ENCODE peak calls at places on chromosomes 3 and 15, in four cellular contexts. N is upper lobe of right lung, I is GM12864, O is SW480. F is an unnamed sample.
A peak's percentile ranks its signal among the peaks of the same experiment; 100 is the strongest.

GRCh38 chr3:95356764-95357501 is 1294.1 kb downstream of the NSUN3 start:
- DNase-seq in O (no peak), N (no peak), I (no peak), F (no peak)

GRCh38 chr3:9727041-9727595 is 4.4 kb upstream of the BRPF1 start:
- DNase-seq in I (no peak), N (no peak), O (peak; percentile 69), F (no peak)

GRCh38 chr15:95162069-95162468 is 930.7 kb downstream of the MCTP2 start:
- DNase-seq in N (no peak), I (no peak), O (no peak), F (no peak)

GRCh38 chr3:64687381-64687780 is 419 bp downstream of the ADAMTS9 start:
- DNase-seq in O (peak; percentile 2), I (no peak), N (no peak), F (no peak)

GRCh38 chr3:52004158-52004787 is 8.6 kb upstream of the RPL29 start:
- DNase-seq in N (no peak), I (no peak), O (no peak), F (no peak)

GRCh38 chr3:47347217-47347801 is 33.5 kb upstream of the PTPN23 start:
- DNase-seq in I (peak; percentile 51), N (no peak), O (peak; percentile 9), F (peak; percentile 78)

GRCh38 chr3:171365489-171365888 is 94.7 kb downstream of the TNIK start:
- DNase-seq in I (no peak), O (no peak), N (no peak), F (no peak)

GRCh38 chr3:135929670-135930069 is 35.9 kb upstream of the PPP2R3A start:
- DNase-seq in O (no peak), N (no peak), I (no peak), F (peak; percentile 70)

GRCh38 chr15:89360294-89360971 is 25.8 kb upstream of the POLG start:
- DNase-seq in O (no peak), N (no peak), I (no peak), F (no peak)

GRCh38 chr3:114127517-114127916 is 51.3 kb downstream of the DRD3 start:
- DNase-seq in N (no peak), I (no peak), O (no peak), F (no peak)

GRCh38 chr3:49718419-49719213 is 868 bp downstream of the AMIGO3 start:
- DNase-seq in O (no peak), N (peak; percentile 74), I (no peak), F (no peak)

GRCh38 chr3:32934150-32934742 is 17.2 kb upstream of the CCR4 start:
- DNase-seq in N (peak; percentile 9), O (no peak), I (no peak), F (no peak)

GRCh38 chr3:137012097-137012501 is 54.3 kb downstream of the IL20RB start:
- DNase-seq in N (no peak), O (no peak), I (no peak), F (peak; percentile 83)

GRCh38 chr3:106839576-106840280 is 537.5 kb upstream of the CCDC54 start:
- DNase-seq in N (no peak), I (no peak), O (no peak), F (peak; percentile 74)

GRCh38 chr15:55835866-55836265 is 92.9 kb upstream of the PRTG start:
- DNase-seq in N (no peak), O (no peak), I (no peak), F (no peak)

GRCh38 chr3:130892759-130893239 is 1.1 kb upstream of the ATP2C1 start:
- DNase-seq in N (no peak), I (peak; percentile 63), O (peak; percentile 79), F (peak; percentile 74)

GRCh38 chr3:184229424-184230080 is at the start of gene VWA5B2:
- DNase-seq in I (no peak), O (peak; percentile 81), N (peak; percentile 81), F (no peak)

GRCh38 chr3:150740733-150741496 is 22.1 kb downstream of the SIAH2 start:
- DNase-seq in O (no peak), I (no peak), N (no peak), F (no peak)

GRCh38 chr15:63041982-63042878 is at the start of gene TPM1:
- DNase-seq in N (peak; percentile 85), I (no peak), O (peak; percentile 21), F (peak; percentile 82)

GRCh38 chr3:47571391-47572165 is 7.1 kb downstream of the CSPG5 start:
- DNase-seq in O (no peak), I (no peak), N (no peak), F (no peak)

GRCh38 chr15:70264014-70264492 is 166.3 kb upstream of the TLE3 start:
- DNase-seq in I (no peak), O (no peak), N (no peak), F (peak; percentile 34)

GRCh38 chr3:94162700-94163099 is 99.8 kb downstream of the NSUN3 start:
- DNase-seq in O (peak; percentile 34), I (no peak), N (no peak), F (peak; percentile 66)

GRCh38 chr3:127224118-127224517 is 31.2 kb downstream of the PRR23E start:
- DNase-seq in O (no peak), I (no peak), N (no peak), F (no peak)

GRCh38 chr3:108352176-108352575 is 55.8 kb downstream of the HHLA2 start:
- DNase-seq in I (no peak), N (no peak), O (no peak), F (no peak)

F was measured in LHCN-M2.